ENCODE peak calls at places on chromosomes 5 and 9, in four cellular contexts. P, H, Y and L are unnamed samples.

GRCh38 chr5:172854451-172854871 is 20.4 kb downstream of the ERGIC1 start:
- DNase-seq in P (no peak), H (no peak), Y (peak), L (peak)

GRCh38 chr5:135714126-135714894 is 120.2 kb upstream of the SLC25A48 start:
- DNase-seq in P (peak), H (no peak), Y (no peak), L (no peak)

GRCh38 chr9:61665330-61665751 is 475.5 kb downstream of the SPATA31A7 start:
- DNase-seq in P (no peak), H (no peak), Y (no peak), L (no peak)

GRCh38 chr9:99516657-99517049 is 294.6 kb downstream of the SEC61B start:
- DNase-seq in P (no peak), H (no peak), Y (no peak), L (no peak)

GRCh38 chr9:76798527-76798926 is 34.3 kb downstream of the PCA3 start:
- DNase-seq in P (no peak), H (no peak), Y (no peak), L (no peak)

GRCh38 chr9:89770779-89771178 is 166.0 kb downstream of the GADD45G start:
- DNase-seq in P (no peak), H (no peak), Y (no peak), L (no peak)

GRCh38 chr9:119283118-119283794 is 86.0 kb downstream of the BRINP1 start:
- DNase-seq in P (no peak), H (no peak), Y (no peak), L (no peak)

GRCh38 chr5:131436081-131436480 is 172.2 kb downstream of the CDC42SE2 start:
- DNase-seq in P (no peak), H (no peak), Y (no peak), L (no peak)

GRCh38 chr5:171397190-171397589 is 9.5 kb downstream of the NPM1 start:
- DNase-seq in P (no peak), H (no peak), Y (no peak), L (no peak)

GRCh38 chr5:158877124-158877581 is 222.6 kb downstream of the EBF1 start:
- DNase-seq in P (peak), H (no peak), Y (no peak), L (peak)

GRCh38 chr9:104808030-104808614 is 44.2 kb downstream of the NIPSNAP3B start:
- DNase-seq in P (no peak), H (no peak), Y (peak), L (peak)

GRCh38 chr5:135977375-135977928 is 22.7 kb upstream of the LECT2 start:
- DNase-seq in P (peak), H (no peak), Y (peak), L (peak)

GRCh38 chr5:146588331-146588730 is 72.3 kb upstream of the GPR151 start:
- DNase-seq in P (no peak), H (no peak), Y (no peak), L (peak)

GRCh38 chr5:167245871-167246270 is 1045.6 kb upstream of the WWC1 start:
- DNase-seq in P (no peak), H (no peak), Y (no peak), L (no peak)

GRCh38 chr5:31133488-31133887 is 60.0 kb upstream of the CDH6 start:
- DNase-seq in P (peak), H (no peak), Y (no peak), L (peak)

GRCh38 chr5:142886956-142887355 is 116.8 kb downstream of the ARHGAP26 start:
- DNase-seq in P (no peak), H (no peak), Y (no peak), L (no peak)

GRCh38 chr9:98172604-98173003 is 19.8 kb downstream of the CORO2A start:
- DNase-seq in P (no peak), H (no peak), Y (no peak), L (peak)

GRCh38 chr9:37464426-37465248 is 613 bp downstream of the ZBTB5 start:
- DNase-seq in P (peak), H (peak), Y (no peak), L (peak)

GRCh38 chr9:2967779-2968178 is 123.9 kb upstream of the PUM3 start:
- DNase-seq in P (no peak), H (no peak), Y (no peak), L (no peak)

GRCh38 chr5:90983748-90984147 is 399.4 kb downstream of the ARRDC3 start:
- DNase-seq in P (no peak), H (no peak), Y (no peak), L (no peak)

GRCh38 chr5:177327539-177328522 is 16.1 kb upstream of the MXD3 start:
- DNase-seq in P (peak), H (no peak), Y (no peak), L (peak)

GRCh38 chr5:76720988-76721569 is 5.2 kb downstream of the F2R start:
- DNase-seq in P (no peak), H (peak), Y (no peak), L (no peak)

GRCh38 chr9:83570359-83570758 is 32.2 kb upstream of the FRMD3 start:
- DNase-seq in P (no peak), H (no peak), Y (no peak), L (peak)

GRCh38 chr5:106290841-106291240 is 1379.9 kb downstream of the EFNA5 start:
- DNase-seq in P (no peak), H (no peak), Y (no peak), L (peak)

GRCh38 chr9:131228096-131228495 is 48.2 kb downstream of the FAM78A start:
- DNase-seq in P (no peak), H (no peak), Y (peak), L (no peak)

GRCh38 chr9:78131969-78132687 is 100.5 kb upstream of the GNAQ start:
- DNase-seq in P (peak), H (no peak), Y (no peak), L (peak)

GRCh38 chr5:42992035-42992570 is 48.0 kb downstream of the ANXA2R start:
- DNase-seq in P (peak), H (no peak), Y (peak), L (peak)

GRCh38 chr5:69444127-69444754 is 29.3 kb downstream of the MARVELD2 start:
- DNase-seq in P (no peak), H (no peak), Y (no peak), L (no peak)

GRCh38 chr5:97094579-97095317 is 47.7 kb downstream of the LIX1 start:
- DNase-seq in P (no peak), H (peak), Y (no peak), L (no peak)

GRCh38 chr5:135153661-135154060 is 119.6 kb upstream of the PITX1 start:
- DNase-seq in P (no peak), H (no peak), Y (no peak), L (no peak)

GRCh38 chr9:33170464-33171156 is 3.5 kb upstream of the B4GALT1 start:
- DNase-seq in P (no peak), H (no peak), Y (no peak), L (no peak)

GRCh38 chr5:71586052-71586940 is 844 bp upstream of the MCCC2 start:
- DNase-seq in P (no peak), H (peak), Y (peak), L (no peak)

GRCh38 chr5:71587709-71588532 is 781 bp downstream of the MCCC2 start:
- DNase-seq in P (no peak), H (no peak), Y (peak), L (no peak)

GRCh38 chr5:71589903-71590302 is 2.8 kb downstream of the MCCC2 start:
- DNase-seq in P (no peak), H (no peak), Y (no peak), L (no peak)

GRCh38 chr5:71586941-71587708 is at the start of gene MCCC2:
- DNase-seq in P (peak), H (peak), Y (peak), L (peak)

DNA sequence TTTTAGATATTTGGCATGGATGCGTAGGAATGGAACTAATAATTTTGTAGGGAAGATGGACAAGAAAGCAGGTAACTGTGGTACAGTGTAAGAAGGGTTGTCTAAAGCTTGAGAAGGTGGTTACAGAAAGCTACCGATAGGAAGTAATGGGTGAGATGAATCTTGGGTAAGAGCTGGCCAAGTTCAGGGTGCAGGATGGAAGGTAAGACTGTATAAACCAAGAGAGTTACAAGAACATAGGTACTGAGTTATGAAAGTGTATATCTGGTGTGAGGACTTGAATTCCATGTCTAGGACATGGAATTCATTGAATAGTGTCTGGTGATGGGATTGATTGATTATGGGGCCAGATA is 1.4 kb downstream of the MCCC2 start:
- DNase-seq in P (no peak), H (no peak), Y (no peak), L (no peak)
- H3K4me3 ChIP-seq in P (no peak), H (peak), Y (no peak), L (no peak)

DNA sequence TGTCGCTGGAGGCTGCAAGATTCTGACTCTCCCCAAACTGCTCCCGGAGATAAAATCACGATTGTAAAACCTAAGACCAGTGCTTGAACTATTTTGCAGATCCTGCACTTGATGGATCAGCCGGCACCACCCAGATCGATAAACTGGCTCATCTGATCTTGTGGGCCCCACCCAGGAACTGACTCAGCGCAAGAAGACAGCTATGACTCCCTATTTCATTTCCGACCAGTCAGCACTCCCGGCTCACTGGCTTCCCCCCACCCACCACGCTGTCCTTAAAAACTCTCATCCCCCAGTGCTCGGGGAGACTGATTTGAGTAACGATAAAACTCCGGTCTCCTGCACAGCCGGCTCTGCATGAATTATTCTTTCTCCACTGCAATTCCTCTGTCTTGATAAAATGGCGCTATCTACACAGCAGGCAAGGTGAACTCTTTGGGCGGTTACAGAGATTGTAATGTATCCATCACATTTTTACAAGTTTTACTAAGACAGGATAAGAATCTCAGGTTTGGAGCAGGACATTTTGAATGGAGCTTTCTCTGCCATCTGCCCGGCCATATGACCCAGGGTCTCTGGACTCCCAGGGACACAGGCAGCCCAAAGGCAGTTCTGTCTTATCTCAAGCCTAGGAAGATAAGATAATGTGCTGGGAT is 10.6 kb upstream of the PPP1R26 start:
- DNase-seq in P (peak), H (no peak), Y (no peak), L (no peak)
- H3K4me3 ChIP-seq in P (no peak), H (no peak), Y (no peak), L (no peak)

GRCh38 chr5:133931546-133931945 is 36.9 kb downstream of the C5orf15 start:
- DNase-seq in P (no peak), H (no peak), Y (no peak), L (no peak)

GRCh38 chr5:133930061-133930823 is 38.2 kb downstream of the C5orf15 start:
- DNase-seq in P (peak), H (peak), Y (no peak), L (peak)

GRCh38 chr5:133928690-133929393 is 39.6 kb downstream of the C5orf15 start:
- DNase-seq in P (no peak), H (no peak), Y (no peak), L (no peak)

GRCh38 chr5:133932441-133933168 is 35.8 kb downstream of the C5orf15 start:
- DNase-seq in P (no peak), H (no peak), Y (no peak), L (no peak)

GRCh38 chr5:133930824-133931111 is 37.7 kb downstream of the C5orf15 start:
- DNase-seq in P (no peak), H (no peak), Y (no peak), L (no peak)
- H3K4me3 ChIP-seq in P (no peak), H (peak), Y (no peak), L (no peak)

DNA sequence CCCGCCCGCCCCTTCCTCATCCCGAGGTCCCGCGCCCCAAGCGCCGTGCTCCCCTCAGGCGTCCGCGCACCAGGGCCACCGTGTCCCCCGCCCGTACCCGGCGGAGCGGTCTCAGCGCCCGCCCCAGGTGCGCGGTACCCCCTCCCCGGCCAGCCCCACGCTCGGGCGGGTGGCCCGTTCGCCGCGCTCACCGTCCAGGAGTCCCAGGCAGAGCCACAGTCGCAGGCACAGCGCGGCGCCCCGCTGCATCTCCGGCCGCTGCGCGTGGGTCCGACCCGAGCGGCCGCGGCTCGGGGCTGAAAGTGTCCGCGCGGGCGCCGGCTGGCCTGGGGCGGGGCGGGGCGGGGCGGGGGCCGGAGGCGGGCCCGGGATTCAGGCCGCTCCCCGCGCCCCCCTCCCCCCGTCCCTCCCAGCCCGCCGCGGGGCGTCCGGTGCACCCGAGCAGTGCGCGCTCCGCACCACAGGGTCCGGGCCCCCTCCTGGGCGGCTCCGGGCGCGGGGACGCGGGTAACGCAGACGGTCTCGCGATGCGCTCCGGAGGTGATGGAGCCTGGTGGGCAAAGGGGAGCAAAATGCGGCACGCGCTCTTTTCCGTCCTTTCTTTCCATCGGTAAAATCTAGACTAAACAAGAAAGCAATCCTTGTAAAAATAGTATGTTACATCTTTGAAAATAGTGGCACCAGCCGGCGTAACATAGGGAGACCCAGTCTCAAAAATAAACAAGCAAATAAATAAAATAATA is at the start of gene FLT4:
- DNase-seq in P (no peak), H (no peak), Y (no peak), L (no peak)
- H3K4me3 ChIP-seq in P (peak), H (peak), Y (peak), L (peak)

DNA sequence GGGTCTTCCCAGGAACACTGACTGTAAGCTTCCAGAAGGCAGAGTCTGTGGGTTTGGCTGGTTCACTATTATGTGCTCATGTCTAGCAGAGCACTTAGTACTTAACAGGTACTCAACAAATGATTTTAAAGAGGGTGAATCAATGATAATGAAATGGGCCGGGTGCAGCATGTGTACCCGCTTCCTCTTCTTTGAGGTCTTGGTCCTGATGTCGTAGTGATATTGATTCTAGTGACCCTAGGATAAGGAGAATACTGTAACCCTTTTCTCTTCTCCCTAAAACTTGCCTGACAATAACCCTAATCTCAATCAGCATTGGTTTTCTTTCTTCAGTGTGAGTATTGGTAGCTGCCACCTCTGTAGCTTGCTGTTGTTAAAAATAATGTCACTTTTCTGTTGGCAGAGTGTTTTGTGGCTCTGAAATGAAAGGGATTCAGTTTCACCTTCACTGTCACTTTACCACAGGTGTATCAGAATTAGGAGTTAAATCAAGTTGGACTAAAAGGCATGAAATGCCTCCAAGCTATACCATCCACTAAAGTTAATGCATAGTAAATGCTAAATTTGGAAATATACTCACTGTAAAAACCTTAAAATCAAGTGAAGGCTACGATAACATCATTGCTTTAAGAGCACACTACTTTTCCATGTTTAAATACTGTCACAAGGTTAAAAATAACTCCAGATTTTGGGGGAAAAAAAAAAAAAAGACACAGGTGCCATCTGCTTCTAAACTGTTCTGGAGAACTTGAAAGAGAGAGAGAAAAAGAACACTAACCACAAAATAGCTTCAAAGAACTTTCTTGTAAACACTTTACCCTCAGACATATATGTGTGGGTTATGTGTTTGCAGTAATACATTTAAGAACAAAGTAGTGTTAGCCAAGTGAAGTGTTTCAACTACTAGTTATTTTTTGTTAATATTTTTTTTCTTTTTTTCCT is 6.0 kb downstream of the CAMK4 start:
- DNase-seq in P (no peak), H (no peak), Y (no peak), L (no peak)
- H3K4me3 ChIP-seq in P (no peak), H (no peak), Y (no peak), L (no peak)

DNA sequence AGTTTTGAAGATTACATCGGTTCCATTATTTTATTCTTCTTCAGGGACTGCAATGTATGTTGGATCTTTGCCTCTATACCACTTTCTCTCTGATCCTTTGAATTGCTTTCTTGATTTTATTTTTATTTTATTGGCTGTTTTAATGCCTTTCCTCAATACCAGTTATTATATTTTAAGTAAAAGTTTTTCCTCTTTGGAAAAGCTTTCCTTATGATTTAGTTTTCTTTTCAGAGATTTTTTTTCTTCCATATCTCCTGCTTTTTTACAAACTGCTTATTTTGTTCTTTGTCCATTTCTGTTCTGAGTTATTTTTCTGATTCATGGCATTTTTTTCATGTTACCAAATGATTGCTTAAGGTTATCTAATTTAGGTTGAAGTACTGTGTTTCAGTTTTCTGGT is 11.5 kb downstream of the ZMAT2 start:
- DNase-seq in P (no peak), H (no peak), Y (no peak), L (no peak)
- H3K4me3 ChIP-seq in P (no peak), H (no peak), Y (peak), L (no peak)

DNA sequence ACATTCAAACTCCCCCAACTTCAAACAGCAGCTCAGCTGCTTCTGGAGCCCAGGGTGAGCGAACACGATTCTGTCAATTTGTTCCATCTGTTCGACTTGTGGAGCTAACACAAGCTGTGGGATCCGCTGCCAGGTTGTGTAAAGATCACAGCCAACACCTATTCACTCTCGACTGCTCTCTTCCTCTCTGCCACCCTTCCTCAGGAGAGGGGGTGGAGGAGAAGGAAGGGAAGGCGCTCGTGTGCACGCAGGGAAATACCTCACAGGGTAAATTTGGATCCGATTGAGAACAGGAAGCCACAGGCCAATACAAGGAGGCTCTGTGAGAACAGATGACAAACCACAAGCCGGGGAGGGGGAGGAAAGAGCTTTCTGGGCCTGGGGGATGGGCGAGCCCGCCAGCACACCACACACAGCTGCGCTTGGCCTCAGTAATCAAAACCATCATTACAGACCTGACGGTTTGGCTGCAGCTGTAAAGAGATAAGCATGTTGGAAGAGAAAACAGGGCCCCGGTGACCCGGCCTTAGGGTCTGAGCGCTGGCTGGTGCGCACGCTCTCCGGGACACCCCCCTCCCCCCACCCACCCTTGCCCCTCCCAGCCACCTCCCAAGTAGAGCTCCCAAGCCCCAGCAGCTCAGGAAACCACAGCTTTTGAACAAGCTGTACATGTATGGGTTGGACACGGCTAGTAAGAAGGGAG is 54.2 kb downstream of the PTCH1 start:
- DNase-seq in P (peak), H (peak), Y (peak), L (peak)
- H3K4me3 ChIP-seq in P (peak), H (peak), Y (no peak), L (peak)

GRCh38 chr9:91885746-91886432 is 64.1 kb downstream of the ROR2 start:
- DNase-seq in P (no peak), H (no peak), Y (no peak), L (no peak)
- H3K4me3 ChIP-seq in P (no peak), H (no peak), Y (no peak), L (no peak)

GRCh38 chr9:113631811-113632665 is 168.5 kb downstream of the RGS3 start:
- DNase-seq in P (no peak), H (no peak), Y (peak), L (no peak)

GRCh38 chr9:113631093-113631765 is 167.7 kb downstream of the RGS3 start:
- DNase-seq in P (no peak), H (no peak), Y (peak), L (no peak)

GRCh38 chr9:113634597-113635515 is 171.3 kb downstream of the RGS3 start:
- DNase-seq in P (no peak), H (no peak), Y (peak), L (no peak)

GRCh38 chr9:113633782-113634596 is 170.5 kb downstream of the RGS3 start:
- DNase-seq in P (no peak), H (no peak), Y (peak), L (no peak)

GRCh38 chr9:113632776-113633590 is 169.5 kb downstream of the RGS3 start:
- DNase-seq in P (peak), H (no peak), Y (peak), L (no peak)
- H3K4me3 ChIP-seq in P (no peak), H (no peak), Y (no peak), L (no peak)